ENCODE peak calls at places on chromosomes 13 and 19, in four cellular contexts. One of them, this sample, is unnamed.
A peak's percentile ranks its signal among the peaks of the same experiment; 100 is the strongest.

GRCh38 chr13:109655611-109656010 is 130.8 kb downstream of the IRS2 start:
- DNase-seq in substantia nigra: no peak
- DNase-seq in iris pigment epithelial cell: no peak
- DNase-seq in germinal center: no peak
- DNase-seq in this sample: no peak

GRCh38 chr19:35226748-35227147 is 1.8 kb downstream of the FAM187B start:
- DNase-seq in substantia nigra: no peak
- DNase-seq in iris pigment epithelial cell: no peak
- DNase-seq in germinal center: no peak
- DNase-seq in this sample: no peak

GRCh38 chr19:32858155-32858554 is 11.4 kb downstream of the SLC7A9 start:
- DNase-seq in substantia nigra: no peak
- DNase-seq in iris pigment epithelial cell: no peak
- DNase-seq in germinal center: no peak
- DNase-seq in this sample: no peak

GRCh38 chr13:92661406-92661805 is 565.2 kb upstream of the GPC6 start:
- DNase-seq in substantia nigra: no peak
- DNase-seq in iris pigment epithelial cell: no peak
- DNase-seq in germinal center: no peak
- DNase-seq in this sample: no peak

GRCh38 chr13:36006347-36006746 is 124.8 kb downstream of the DCLK1 start:
- DNase-seq in substantia nigra: no peak
- DNase-seq in iris pigment epithelial cell: peak; percentile 36
- DNase-seq in germinal center: no peak
- DNase-seq in this sample: no peak

GRCh38 chr13:32669030-32669646 is 82.9 kb downstream of the PDS5B start:
- DNase-seq in substantia nigra: no peak
- DNase-seq in iris pigment epithelial cell: peak; percentile 58
- DNase-seq in germinal center: peak; percentile 31
- DNase-seq in this sample: no peak

GRCh38 chr13:59112375-59112774 is 1051.4 kb downstream of the DIAPH3 start:
- DNase-seq in substantia nigra: no peak
- DNase-seq in iris pigment epithelial cell: peak; percentile 100
- DNase-seq in germinal center: no peak
- DNase-seq in this sample: peak; percentile 3

GRCh38 chr19:15869109-15869555 is 28.7 kb downstream of the CYP4F2 start:
- DNase-seq in substantia nigra: no peak
- DNase-seq in iris pigment epithelial cell: peak; percentile 43
- DNase-seq in germinal center: peak; percentile 42
- DNase-seq in this sample: peak; percentile 62

GRCh38 chr19:29400917-29401711 is 124.7 kb upstream of the VSTM2B start:
- DNase-seq in substantia nigra: no peak
- DNase-seq in iris pigment epithelial cell: no peak
- DNase-seq in germinal center: no peak
- DNase-seq in this sample: no peak

GRCh38 chr13:46614582-46614981 is 61.6 kb downstream of the LRCH1 start:
- DNase-seq in substantia nigra: no peak
- DNase-seq in iris pigment epithelial cell: peak; percentile 89
- DNase-seq in germinal center: no peak
- DNase-seq in this sample: no peak

GRCh38 chr13:102597029-102598015 is 536 bp downstream of the TPP2 start:
- DNase-seq in substantia nigra: no peak
- DNase-seq in iris pigment epithelial cell: peak; percentile 71
- DNase-seq in germinal center: peak; percentile 47
- DNase-seq in this sample: no peak

GRCh38 chr19:2607712-2608601 is 94.5 kb downstream of the GNG7 start:
- DNase-seq in substantia nigra: no peak
- DNase-seq in iris pigment epithelial cell: no peak
- DNase-seq in germinal center: peak; percentile 30
- DNase-seq in this sample: no peak

GRCh38 chr19:19562665-19563347 is 24.7 kb downstream of the CILP2 start:
- DNase-seq in substantia nigra: no peak
- DNase-seq in iris pigment epithelial cell: no peak
- DNase-seq in germinal center: no peak
- DNase-seq in this sample: no peak

GRCh38 chr13:20812890-20813289 is 39.1 kb upstream of the EEF1AKMT1 start:
- DNase-seq in substantia nigra: no peak
- DNase-seq in iris pigment epithelial cell: no peak
- DNase-seq in germinal center: no peak
- DNase-seq in this sample: no peak

GRCh38 chr13:45932611-45933182 is 81.1 kb upstream of the SIAH3 start:
- DNase-seq in substantia nigra: no peak
- DNase-seq in iris pigment epithelial cell: no peak
- DNase-seq in germinal center: no peak
- DNase-seq in this sample: no peak

GRCh38 chr19:13530720-13531119 is 24.4 kb upstream of the CACNA1A start:
- DNase-seq in substantia nigra: no peak
- DNase-seq in iris pigment epithelial cell: no peak
- DNase-seq in germinal center: no peak
- DNase-seq in this sample: no peak

GRCh38 chr13:90352763-90353162 is 994.7 kb upstream of the MIR17HG start:
- DNase-seq in substantia nigra: no peak
- DNase-seq in iris pigment epithelial cell: no peak
- DNase-seq in germinal center: no peak
- DNase-seq in this sample: no peak

GRCh38 chr13:113507564-113508210 is 17.2 kb upstream of the DCUN1D2 start:
- DNase-seq in substantia nigra: no peak
- DNase-seq in iris pigment epithelial cell: no peak
- DNase-seq in germinal center: no peak
- DNase-seq in this sample: no peak

GRCh38 chr19:372306-372890 is 27.8 kb upstream of the MIER2 start:
- DNase-seq in substantia nigra: no peak
- DNase-seq in iris pigment epithelial cell: peak; percentile 50
- DNase-seq in germinal center: no peak
- DNase-seq in this sample: no peak

GRCh38 chr19:31535691-31536460 is 186.6 kb upstream of the TSHZ3 start:
- DNase-seq in substantia nigra: no peak
- DNase-seq in iris pigment epithelial cell: no peak
- DNase-seq in germinal center: no peak
- DNase-seq in this sample: no peak

GRCh38 chr19:48111280-48111679 is 663 bp upstream of the PLA2G4C start:
- DNase-seq in substantia nigra: no peak
- DNase-seq in iris pigment epithelial cell: no peak
- DNase-seq in germinal center: no peak
- DNase-seq in this sample: no peak

GRCh38 chr13:77136902-77137420 is 110.0 kb upstream of the FBXL3 start:
- DNase-seq in substantia nigra: no peak
- DNase-seq in iris pigment epithelial cell: peak; percentile 99
- DNase-seq in germinal center: no peak
- DNase-seq in this sample: no peak